ENCODE peak calls at places on chromosomes 4 and X, in seven cellular contexts. I, U, F, Y, H, N and K are unnamed samples. For H3K27me3, the result is how much of the 10 kb centered on the place peaks cover.

GRCh38 chr4:103904126-103904525 is 184.3 kb upstream of the TACR3 start:
- DNase-seq in I (no peak), U (no peak), Y (no peak), N (no peak), H (no peak), F (no peak), K (no peak)

GRCh38 chr4:7366958-7367353 is 67.8 kb downstream of the PSAPL1 start:
- DNase-seq in F (no peak), H (no peak), Y (no peak), I (no peak), U (no peak), N (no peak), K (no peak)

GRCh38 chr4:147498031-147498700 is 17.3 kb downstream of the EDNRA start:
- DNase-seq in F (no peak), H (no peak), I (no peak), U (no peak), Y (no peak), N (no peak), K (no peak)

GRCh38 chr4:19438228-19438627 is 813.5 kb upstream of the SLIT2 start:
- DNase-seq in I (no peak), F (no peak), H (no peak), Y (no peak), N (no peak), U (no peak), K (no peak)

GRCh38 chr4:98754736-98755135 is 96.3 kb upstream of the TSPAN5 start:
- DNase-seq in Y (no peak), I (no peak), U (no peak), N (no peak), H (no peak), F (no peak), K (no peak)

GRCh38 chrX:3166670-3167455 is 125.6 kb downstream of the ARSF start:
- DNase-seq in U (no peak), Y (no peak), N (no peak), I (no peak), H (no peak), F (peak), K (no peak)

GRCh38 chr4:87911252-87911774 is 64.2 kb upstream of the SPP1 start:
- DNase-seq in I (no peak), F (no peak), Y (no peak), U (no peak), N (no peak), H (no peak), K (no peak)

GRCh38 chr4:24476209-24476781 is 108.1 kb downstream of the DHX15 start:
- DNase-seq in H (no peak), I (no peak), U (no peak), N (no peak), F (peak), Y (no peak), K (no peak)

GRCh38 chr4:143482753-143483362 is 30.6 kb upstream of the SMARCA5 start:
- DNase-seq in I (no peak), H (no peak), F (peak), U (no peak), Y (no peak), N (peak), K (no peak)

GRCh38 chr4:150476776-150477175 is 105.2 kb upstream of the MAB21L2 start:
- DNase-seq in U (no peak), H (no peak), N (no peak), F (no peak), Y (no peak), I (no peak), K (no peak)

GRCh38 chr4:102713096-102713495 is 47.7 kb downstream of the MANBA start:
- DNase-seq in H (no peak), Y (no peak), I (no peak), U (no peak), F (no peak), N (no peak), K (no peak)

GRCh38 chrX:153948002-153948466 is 3.6 kb upstream of the RENBP start:
- DNase-seq in F (peak), N (no peak), H (no peak), U (no peak), Y (no peak), I (no peak), K (no peak)

GRCh38 chrX:123833387-123833786 is 26.5 kb upstream of the XIAP start:
- DNase-seq in N (peak), Y (peak), U (no peak), I (peak), F (peak), H (peak), K (peak)

GRCh38 chr4:40749717-40750460 is at the start of gene NSUN7:
- DNase-seq in H (peak), N (no peak), U (no peak), Y (peak), F (peak), I (no peak), K (peak)

GRCh38 chr4:147580396-147580795 is 36.8 kb upstream of the TMEM184C start:
- DNase-seq in F (no peak), U (no peak), I (no peak), N (no peak), H (no peak), Y (no peak), K (no peak)

GRCh38 chrX:69523314-69523713 is 19.2 kb downstream of the NALF2 start:
- DNase-seq in H (no peak), Y (peak), U (no peak), F (no peak), I (no peak), N (no peak), K (no peak)

GRCh38 chr4:185339941-185340340 is 55.8 kb downstream of the LRP2BP start:
- DNase-seq in Y (no peak), N (no peak), U (no peak), I (no peak), F (no peak), H (no peak), K (no peak)

GRCh38 chr4:189600598-189601435 is 339.9 kb upstream of the FRG1 start:
- DNase-seq in H (no peak), F (no peak), N (no peak), U (no peak), Y (no peak), I (no peak), K (no peak)

GRCh38 chrX:46330981-46331380 is 214.2 kb downstream of the ZNF674 start:
- DNase-seq in I (no peak), N (no peak), H (no peak), Y (no peak), F (no peak), U (no peak), K (no peak)

GRCh38 chrX:121755541-121755940 is 708.1 kb downstream of the GLUD2 start:
- DNase-seq in H (no peak), Y (no peak), F (peak), I (no peak), U (no peak), N (no peak), K (no peak)

GRCh38 chrX:151397741-151398070 is 700 bp downstream of the VMA21 start:
- DNase-seq in I (no peak), Y (no peak), N (no peak), F (no peak), H (no peak), U (no peak), K (no peak)

GRCh38 chr4:88533937-88534750 is 10.6 kb upstream of the PYURF start:
- DNase-seq in U (no peak), H (no peak), I (peak), Y (no peak), N (no peak), F (no peak), K (no peak)

GRCh38 chr4:53713767-53714166 is 122.5 kb upstream of the LNX1 start:
- DNase-seq in U (no peak), Y (no peak), H (no peak), N (no peak), F (no peak), I (no peak), K (no peak)

GRCh38 chrX:40646489-40647306 is 663 bp downstream of the CXorf38 start:
- DNase-seq in N (peak), Y (peak), F (peak), U (peak), I (no peak), H (peak), K (no peak)

GRCh38 chr4:141301216-141301615 is 80.5 kb downstream of the ZNF330 start:
- DNase-seq in F (no peak), U (no peak), N (no peak), I (no peak), H (no peak), Y (peak), K (no peak)

GRCh38 chrX:134868766-134869495 is 121.9 kb upstream of the SMIM10 start:
- DNase-seq in Y (no peak), H (no peak), N (no peak), U (no peak), F (no peak), I (no peak), K (no peak)

GRCh38 chr4:64713256-64713840 is 304.1 kb upstream of the TECRL start:
- DNase-seq in Y (no peak), N (no peak), F (peak), U (no peak), H (no peak), I (no peak), K (no peak)

GRCh38 chrX:32153586-32153985 is 1057.8 kb downstream of the DMD start:
- DNase-seq in Y (no peak), N (no peak), F (no peak), U (no peak), H (no peak), I (no peak), K (no peak)

GRCh38 chr4:148215202-148215601 is 227.0 kb downstream of the NR3C2 start:
- DNase-seq in U (no peak), H (no peak), N (no peak), I (no peak), Y (no peak), F (no peak), K (no peak)

GRCh38 chr4:15714616-15715015 is 11.8 kb downstream of the BST1 start:
- DNase-seq in Y (peak), H (no peak), I (no peak), U (no peak), N (no peak), F (no peak), K (no peak)

GRCh38 chr4:8202108-8202507 is 3.0 kb downstream of the SH3TC1 start:
- DNase-seq in Y (no peak), I (no peak), F (no peak), H (no peak), U (no peak), N (no peak), K (no peak)

GRCh38 chrX:13440166-13440565 is 120.3 kb upstream of the ATXN3L start:
- DNase-seq in I (no peak), N (no peak), F (no peak), U (no peak), H (no peak), Y (no peak), K (no peak)

GRCh38 chrX:125727117-125727516 is 407.4 kb downstream of the TEX13C start:
- DNase-seq in F (no peak), I (no peak), Y (no peak), H (no peak), U (no peak), N (no peak), K (no peak)

GRCh38 chr4:178633263-178633662 is 1191.0 kb upstream of the AGA start:
- DNase-seq in H (no peak), I (no peak), U (no peak), N (no peak), Y (no peak), F (no peak), K (no peak)

GRCh38 chrX:38335382-38335781 is 8.1 kb upstream of the RPGR start:
- DNase-seq in Y (no peak), U (no peak), N (no peak), I (no peak), H (no peak), F (no peak), K (no peak)

GRCh38 chr4:172202480-172203076 is 389.4 kb downstream of the GALNTL6 start:
- DNase-seq in U (no peak), Y (no peak), H (no peak), I (no peak), N (no peak), F (peak), K (no peak)

GRCh38 chr4:91064157-91064853 is 937.1 kb downstream of the CCSER1 start:
- DNase-seq in F (peak), U (no peak), N (no peak), Y (peak), I (no peak), H (no peak), K (no peak)

GRCh38 chrX:30930679-30931078 is 41.6 kb upstream of the TAB3 start:
- DNase-seq in U (no peak), N (no peak), H (no peak), F (no peak), I (no peak), Y (no peak), K (no peak)

DNA sequence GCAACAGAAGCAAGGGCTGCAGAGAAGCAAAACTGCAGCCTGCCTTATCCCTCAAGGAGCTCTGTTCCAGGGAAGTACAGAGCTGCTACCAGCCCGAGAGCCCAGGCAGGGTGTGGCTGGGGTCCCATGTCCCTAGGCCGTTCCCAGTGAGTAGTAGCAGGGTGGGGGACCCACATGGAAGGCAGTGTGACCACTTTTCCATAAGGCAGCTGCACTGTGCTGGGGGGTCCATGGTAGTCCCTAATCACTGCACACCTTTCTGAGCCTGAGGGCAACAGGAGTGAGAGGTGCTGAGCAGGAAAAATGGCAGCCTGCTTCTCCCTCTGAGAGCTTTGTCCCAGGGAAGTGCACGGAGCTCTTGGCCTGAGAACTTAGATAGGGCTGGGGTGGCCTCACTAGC is 135.9 kb downstream of the SH3BGRL start:
- DNase-seq in N (no peak), F (no peak), U (no peak), H (no peak), Y (no peak), I (no peak), K (no peak)
- H3K27me3 ChIP-seq in N (under half), F (under half), U (under half), H (under half), Y (under half), I (under half), K (under half)

GRCh38 chr4:4853371-4853823 is 6.1 kb upstream of the MSX1 start:
- DNase-seq in Y (no peak), I (no peak), H (no peak), N (no peak), F (peak), U (no peak), K (no peak)

GRCh38 chr4:4853921-4854648 is 5.4 kb upstream of the MSX1 start:
- DNase-seq in H (no peak), N (no peak), Y (no peak), I (no peak), U (no peak), F (no peak), K (no peak)

GRCh38 chr4:4855293-4856070 is 4.0 kb upstream of the MSX1 start:
- DNase-seq in U (no peak), I (no peak), H (no peak), N (no peak), F (peak), Y (no peak), K (no peak)

GRCh38 chr4:4856071-4857000 is 3.1 kb upstream of the MSX1 start:
- DNase-seq in Y (no peak), U (peak), F (peak), H (no peak), N (no peak), I (no peak), K (no peak)

DNA sequence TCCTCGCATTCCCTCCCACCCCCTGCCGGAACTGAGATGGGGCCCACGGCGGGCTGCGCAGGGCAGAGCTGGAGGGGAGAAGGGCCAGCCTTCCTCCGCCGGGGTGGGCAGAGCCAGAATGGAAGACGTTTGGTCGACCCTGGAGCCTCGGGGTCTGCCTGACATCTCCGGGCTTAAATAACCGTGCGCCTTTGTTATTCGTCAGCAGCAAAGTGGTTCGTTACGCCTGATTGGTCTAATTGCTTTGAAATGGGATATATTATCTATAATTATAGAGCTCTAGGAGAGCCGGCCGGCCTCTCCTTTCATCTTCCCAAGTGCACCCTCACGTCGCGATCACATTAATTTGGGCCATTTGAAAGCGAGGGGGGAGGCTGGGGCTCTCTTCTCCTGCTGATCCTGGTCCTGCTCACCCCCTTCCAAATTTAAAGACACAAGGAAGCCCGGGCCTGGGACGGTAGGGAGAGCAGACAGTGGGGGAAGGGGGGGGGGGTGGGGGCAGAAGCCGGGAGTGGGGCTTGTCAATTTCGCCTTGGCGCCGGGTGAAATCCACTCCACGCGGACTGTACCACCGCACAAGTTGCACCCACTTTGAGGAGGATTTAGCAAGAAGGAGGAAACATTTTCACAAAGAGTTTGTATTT is 4.7 kb upstream of the MSX1 start:
- DNase-seq in F (peak), N (no peak), U (no peak), H (no peak), I (no peak), Y (no peak), K (no peak)
- H3K27me3 ChIP-seq in F (half or more), N (under half), U (half or more), H (under half), I (under half), Y (half or more), K (half or more)

GRCh38 chr4:37451646-37452045 is 207.1 kb downstream of the NWD2 start:
- DNase-seq in N (no peak), F (no peak), I (no peak), U (no peak), H (no peak), Y (no peak), K (no peak)

GRCh38 chr4:37454263-37454800 is 209.8 kb downstream of the NWD2 start:
- DNase-seq in H (no peak), I (no peak), Y (no peak), N (no peak), F (no peak), U (no peak), K (no peak)

GRCh38 chr4:37453361-37454262 is 209.1 kb downstream of the NWD2 start:
- DNase-seq in F (peak), N (peak), Y (peak), U (no peak), H (peak), I (no peak), K (peak)

GRCh38 chr4:37450911-37451310 is 206.4 kb downstream of the NWD2 start:
- DNase-seq in Y (no peak), N (no peak), I (no peak), F (no peak), U (no peak), H (no peak), K (no peak)

DNA sequence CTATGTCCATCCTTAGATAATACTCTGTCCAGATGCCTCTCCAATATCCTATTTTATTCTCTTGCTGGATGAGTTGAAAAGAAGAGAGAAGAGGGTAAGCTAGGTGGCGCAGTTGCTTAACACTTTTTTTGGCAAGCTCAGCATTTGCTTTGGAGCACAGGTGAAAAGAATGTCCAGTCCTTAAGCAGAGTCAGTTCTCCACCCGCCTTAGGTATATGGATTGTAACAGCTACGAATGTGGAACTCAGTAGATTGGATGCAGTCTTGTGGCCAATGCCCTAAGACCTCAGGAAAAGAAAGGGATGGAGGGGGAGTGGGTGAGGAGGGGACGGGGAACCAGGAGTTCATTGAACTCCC is 208.4 kb downstream of the NWD2 start:
- DNase-seq in H (peak), I (no peak), F (peak), Y (peak), U (no peak), N (peak), K (peak)
- H3K27me3 ChIP-seq in H (under half), I (under half), F (half or more), Y (half or more), U (under half), N (under half), K (under half)

DNA sequence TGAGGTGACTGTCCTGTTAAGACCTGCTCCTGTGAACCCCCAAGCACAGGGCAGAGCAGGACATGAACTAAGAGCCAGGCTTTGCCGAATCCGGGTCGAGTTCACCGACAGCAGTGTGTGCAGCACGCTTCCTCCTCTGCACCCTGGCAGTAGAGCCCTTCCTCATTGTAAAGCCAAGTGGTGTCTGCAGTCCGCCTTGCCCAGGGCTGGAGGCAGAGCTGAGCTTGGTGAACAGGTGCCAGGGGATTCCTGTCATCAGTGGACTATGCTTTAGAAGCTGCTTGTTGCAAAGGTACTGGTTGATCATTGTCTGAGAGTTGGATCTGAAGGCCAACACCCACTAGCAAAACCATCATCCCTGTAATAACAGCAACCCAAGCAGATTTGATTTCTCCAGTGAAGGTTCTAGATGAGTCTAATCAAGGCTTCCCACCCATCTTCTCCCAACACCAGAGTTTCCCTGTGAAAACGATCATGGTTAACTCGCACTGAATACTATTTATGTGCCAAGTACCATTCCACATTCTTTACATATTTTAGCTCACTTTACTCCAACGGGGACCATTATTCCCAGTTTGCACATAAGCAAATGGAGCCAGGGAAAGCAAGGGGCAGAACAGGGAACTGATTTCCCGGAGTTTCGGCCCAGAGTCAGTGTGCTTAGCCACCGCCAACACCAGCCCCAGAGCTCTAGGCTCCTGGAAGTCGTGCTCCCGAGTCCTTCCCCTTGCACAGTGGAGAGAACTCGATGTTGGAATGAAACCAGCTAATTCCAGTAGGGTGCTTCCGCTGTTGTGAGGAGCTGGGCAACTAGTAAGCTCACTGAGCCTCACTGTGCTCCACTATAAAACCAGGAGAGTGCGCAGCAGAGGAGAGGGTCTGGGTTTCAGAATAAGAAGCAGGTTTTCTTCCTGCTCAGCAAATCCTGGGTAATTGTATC is 1.4 kb upstream of the SLC34A2 start:
- DNase-seq in Y (no peak), H (no peak), I (no peak), F (peak), N (no peak), U (no peak), K (peak)
- H3K27me3 ChIP-seq in Y (under half), H (under half), I (under half), F (half or more), N (under half), U (under half), K (under half)

GRCh38 chrX:114626323-114626722 is 42.4 kb downstream of the HTR2C start:
- DNase-seq in I (no peak), H (no peak), N (peak), Y (no peak), U (no peak), F (peak), K (no peak)
- H3K27me3 ChIP-seq in I (under half), H (under half), N (under half), Y (under half), U (under half), F (under half), K (under half)

GRCh38 chr4:151822331-151822730 is 61.5 kb upstream of the GATB start:
- DNase-seq in Y (no peak), I (no peak), H (no peak), U (no peak), F (no peak), N (no peak), K (no peak)
- H3K27me3 ChIP-seq in Y (under half), I (under half), H (under half), U (under half), F (under half), N (under half), K (under half)

GRCh38 chr4:830776-831482 is 5.0 kb upstream of the CPLX1 start:
- DNase-seq in F (no peak), U (peak), N (no peak), I (no peak), Y (no peak), H (no peak), K (no peak)
- H3K27me3 ChIP-seq in F (under half), U (half or more), N (under half), I (under half), Y (under half), H (under half), K (under half)

GRCh38 chr4:153159728-153160221 is 44.5 kb upstream of the TRIM2 start:
- DNase-seq in F (no peak), U (no peak), N (no peak), H (no peak), Y (no peak), I (no peak), K (no peak)
- H3K27me3 ChIP-seq in F (under half), U (under half), N (under half), H (under half), Y (under half), I (under half), K (under half)